ENCODE peak calls at places on chromosomes 4 and X, in six cellular contexts. J is tibial nerve, M is stomach, A is uterus, B is adrenal gland, F is esophagus squamous epithelium. Y is an unnamed sample.

GRCh38 chr4:108031427-108032083 is 41.9 kb downstream of the HADH start:
- DNase-seq in B (no peak), J (no peak), M (no peak), F (no peak), A (no peak), Y (no peak)

GRCh38 chr4:101865501-101866062 is 75.1 kb downstream of the BANK1 start:
- DNase-seq in B (no peak), J (no peak), F (no peak), A (no peak), M (no peak), Y (no peak)

GRCh38 chr4:87165886-87166285 is 54.5 kb downstream of the KLHL8 start:
- DNase-seq in A (no peak), M (no peak), J (no peak), F (no peak), B (no peak), Y (no peak)

GRCh38 chr4:88015659-88016295 is 8.3 kb downstream of the PKD2 start:
- DNase-seq in A (no peak), F (no peak), B (no peak), J (no peak), M (no peak), Y (no peak)

GRCh38 chr4:108725457-108725856 is 37.4 kb downstream of the ETNPPL start:
- DNase-seq in J (no peak), B (no peak), F (no peak), M (no peak), A (no peak), Y (no peak)

GRCh38 chrX:24494544-24495113 is 29.5 kb downstream of the PDK3 start:
- DNase-seq in J (no peak), F (no peak), B (peak), A (no peak), M (no peak), Y (no peak)

GRCh38 chr4:107977966-107978705 is 11.6 kb upstream of the HADH start:
- DNase-seq in F (no peak), B (no peak), A (no peak), M (no peak), J (no peak), Y (no peak)

GRCh38 chr4:73985528-73985852 is 2.5 kb downstream of the PPBP start:
- DNase-seq in A (no peak), J (no peak), F (no peak), B (no peak), M (no peak), Y (no peak)

GRCh38 chrX:103520391-103520790 is 1.1 kb upstream of the RAB40A start:
- DNase-seq in B (no peak), F (no peak), A (no peak), M (no peak), J (no peak), Y (no peak)

GRCh38 chr4:109406337-109406931 is 27.2 kb upstream of the SEC24B start:
- DNase-seq in B (peak), J (no peak), M (no peak), A (no peak), F (no peak), Y (no peak)

GRCh38 chr4:73962724-73963123 is 19.1 kb downstream of the PF4 start:
- DNase-seq in J (no peak), M (no peak), F (no peak), A (no peak), B (no peak), Y (no peak)

GRCh38 chr4:12411072-12411471 is 982.4 kb upstream of the HS3ST1 start:
- DNase-seq in J (no peak), A (no peak), M (no peak), B (no peak), F (no peak), Y (no peak)

GRCh38 chr4:73615613-73616012 is 4.6 kb downstream of the RASSF6 start:
- DNase-seq in J (no peak), B (no peak), M (no peak), F (no peak), A (no peak), Y (no peak)

GRCh38 chrX:45300638-45301037 is 100.0 kb upstream of the DIPK2B start:
- DNase-seq in B (no peak), A (no peak), M (no peak), J (no peak), F (no peak), Y (no peak)

GRCh38 chr4:20020049-20020448 is 231.7 kb upstream of the SLIT2 start:
- DNase-seq in A (no peak), B (no peak), M (no peak), F (no peak), J (no peak), Y (no peak)

GRCh38 chr4:47074836-47075235 is 43.5 kb downstream of the GABRB1 start:
- DNase-seq in F (no peak), J (no peak), M (no peak), A (no peak), B (no peak), Y (no peak)

GRCh38 chrX:110418857-110419249 is 60.2 kb downstream of the RTL9 start:
- DNase-seq in J (no peak), A (no peak), F (no peak), M (no peak), B (no peak), Y (no peak)

GRCh38 chr4:105978684-105979296 is 83.5 kb downstream of the NPNT start:
- DNase-seq in B (no peak), M (no peak), J (no peak), A (no peak), F (no peak), Y (no peak)

GRCh38 chr4:114277690-114278089 is 298.2 kb upstream of the ARSJ start:
- DNase-seq in J (no peak), M (no peak), B (no peak), F (no peak), A (no peak), Y (no peak)

GRCh38 chrX:149610511-149610910 is 15.4 kb upstream of the HSFX2 start:
- DNase-seq in J (no peak), F (no peak), A (no peak), B (no peak), M (no peak), Y (peak)

GRCh38 chrX:115892787-115893671 is 277.5 kb upstream of the AGTR2 start:
- DNase-seq in F (no peak), A (peak), M (peak), B (no peak), J (no peak), Y (no peak)

GRCh38 chr4:90757529-90757928 is 630.3 kb downstream of the CCSER1 start:
- DNase-seq in F (no peak), J (no peak), B (no peak), M (no peak), A (no peak), Y (no peak)

GRCh38 chr4:45944000-45944399 is 179.9 kb downstream of the GABRG1 start:
- DNase-seq in B (no peak), M (no peak), F (no peak), A (no peak), J (no peak), Y (no peak)

GRCh38 chr4:125765936-125766335 is 451.2 kb downstream of the FAT4 start:
- DNase-seq in F (no peak), B (no peak), A (no peak), M (no peak), J (no peak), Y (no peak)

GRCh38 chr4:3241905-3242304 is 7.1 kb upstream of the MSANTD1 start:
- DNase-seq in A (peak), M (no peak), F (no peak), B (no peak), J (no peak), Y (no peak)

GRCh38 chrX:115068896-115069295 is 51.5 kb upstream of the IL13RA2 start:
- DNase-seq in B (no peak), F (no peak), A (no peak), M (no peak), J (no peak), Y (no peak)

GRCh38 chr4:150176559-150176958 is 98.3 kb downstream of the DCLK2 start:
- DNase-seq in A (no peak), F (no peak), M (no peak), B (no peak), J (no peak), Y (no peak)

GRCh38 chrX:7706032-7706431 is 136.9 kb upstream of the VCX start:
- DNase-seq in J (no peak), M (no peak), F (no peak), A (no peak), B (no peak), Y (no peak)

GRCh38 chr4:77104405-77105292 is 28.9 kb upstream of the CCNI start:
- DNase-seq in B (peak), A (peak), M (peak), J (peak), F (no peak), Y (no peak)

GRCh38 chr4:89737888-89738287 is 99.1 kb downstream of the SNCA start:
- DNase-seq in A (no peak), F (no peak), J (no peak), M (no peak), B (no peak), Y (no peak)

GRCh38 chr4:76087007-76087769 is 12.7 kb downstream of the ART3 start:
- DNase-seq in M (peak), A (no peak), B (peak), F (no peak), J (no peak), Y (no peak)

GRCh38 chrX:118552501-118552900 is 56.9 kb downstream of the DOCK11 start:
- DNase-seq in F (no peak), M (no peak), J (no peak), B (peak), A (no peak), Y (no peak)

DNA sequence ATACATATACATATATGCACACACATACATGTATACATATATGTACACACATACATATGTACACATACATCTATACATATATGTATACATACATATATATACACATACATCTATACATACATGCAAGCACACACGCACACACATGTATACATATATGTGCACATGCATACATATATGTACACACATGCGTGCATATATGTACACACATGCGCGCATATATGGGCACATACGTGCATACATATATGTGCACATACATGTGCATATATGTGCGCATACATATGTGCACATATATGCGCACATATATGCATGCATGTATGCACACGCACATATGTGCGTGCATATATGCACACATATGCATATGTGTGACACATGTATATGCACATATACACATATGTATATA is 7.3 kb upstream of the MPC1L start:
- DNase-seq in F (no peak), M (no peak), B (no peak), A (no peak), J (no peak), Y (no peak)
- TF ChIP-seq POLR2A in F (no peak), M (no peak), B (no peak), A (no peak), J (no peak), Y (no peak)

GRCh38 chrX:119885554-119886428 is 9.9 kb upstream of the AKAP14 start:
- DNase-seq in J (no peak), B (peak), F (no peak), A (no peak), M (no peak), Y (no peak)

DNA sequence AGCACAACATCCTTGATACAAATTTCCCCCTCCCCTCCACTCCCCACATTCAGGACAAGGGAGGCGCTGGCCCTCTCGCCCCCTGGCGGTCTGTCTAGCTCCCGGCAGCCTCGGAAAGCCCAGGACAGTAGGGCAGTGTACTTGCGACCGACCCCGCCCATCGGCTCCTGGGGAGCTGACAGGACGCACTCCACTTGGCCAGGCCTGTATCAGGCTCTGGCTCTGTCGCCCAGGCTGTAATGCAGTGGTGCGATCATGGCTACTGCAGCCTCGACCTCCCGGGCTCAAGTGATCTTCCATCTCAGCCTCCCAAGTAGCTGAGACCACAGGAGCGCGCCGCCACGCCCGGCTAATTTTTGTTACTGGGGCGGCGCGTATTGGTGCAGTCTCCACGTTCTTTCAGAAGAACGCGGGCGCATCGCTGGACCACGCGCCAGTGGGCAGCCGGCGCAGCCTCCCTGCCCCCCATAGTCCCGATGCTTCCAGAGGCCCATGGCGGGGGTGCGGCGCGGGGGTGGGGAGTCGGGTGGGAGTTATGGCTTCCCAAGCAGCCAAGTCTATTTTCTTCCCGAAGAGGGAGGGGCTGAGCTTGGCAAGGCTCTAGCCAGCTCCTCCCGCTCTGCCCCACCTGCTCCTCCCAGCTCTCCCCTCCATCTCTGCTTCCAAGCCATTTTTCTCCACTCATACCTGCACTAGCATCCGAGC is 7.8 kb upstream of the AKAP14 start:
- DNase-seq in M (peak), A (peak), F (no peak), J (peak), B (peak), Y (no peak)
- H3K4me3 ChIP-seq in M (peak), A (no peak), F (peak), J (peak), B (no peak), Y (peak)

DNA sequence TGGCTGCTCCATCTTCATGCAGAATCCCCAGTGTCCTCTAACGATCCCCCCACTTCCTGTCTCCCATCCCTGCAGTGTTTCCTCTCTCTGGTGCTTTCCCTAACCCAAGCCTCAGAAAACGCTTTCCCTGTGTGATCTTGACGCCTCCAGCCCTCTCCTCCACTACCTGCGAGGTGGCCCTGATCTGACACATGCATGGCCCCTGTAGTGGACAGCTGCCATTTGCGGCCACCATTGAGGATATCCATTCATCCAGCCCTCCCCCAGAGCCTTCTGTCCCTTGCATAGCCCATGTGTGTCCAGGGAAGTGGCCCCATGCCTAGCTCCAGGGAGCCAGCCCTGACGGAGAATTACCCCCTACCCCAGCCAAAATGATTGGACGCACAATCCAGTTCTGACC is 3.1 kb downstream of the UBL4A start:
- DNase-seq in A (no peak), J (no peak), B (no peak), F (no peak), M (no peak), Y (no peak)
- TF ChIP-seq POLR2A in A (no peak), J (no peak), B (no peak), F (no peak), M (no peak), Y (no peak)

DNA sequence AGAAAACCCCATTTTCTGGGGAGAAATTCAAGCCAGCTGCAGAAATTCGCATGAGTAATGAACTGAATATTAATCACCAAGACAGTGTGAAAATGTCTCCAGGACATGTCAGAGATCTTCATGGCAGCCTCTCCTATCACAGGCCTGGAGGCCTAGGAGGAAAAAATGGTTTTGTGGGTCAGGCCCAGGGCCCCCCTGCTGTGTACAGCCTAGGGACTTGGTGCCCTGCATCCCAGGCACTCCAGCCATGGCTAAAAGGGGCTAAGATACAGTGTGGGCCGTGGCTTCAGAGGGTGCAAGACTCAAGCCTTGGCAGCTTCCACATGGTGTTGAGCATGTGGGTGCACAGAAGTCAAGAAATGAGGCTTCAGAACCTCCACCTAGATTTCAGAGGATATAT is 185.9 kb upstream of the GATB start:
- DNase-seq in A (no peak), M (no peak), J (no peak), F (no peak), B (no peak), Y (no peak)
- H3K4me3 ChIP-seq in A (no peak), M (no peak), J (no peak), F (no peak), B (no peak), Y (no peak)

GRCh38 chr4:70724463-70724862 is 2.7 kb downstream of the RUFY3 start:
- DNase-seq in M (no peak), F (no peak), A (no peak), J (no peak), B (no peak), Y (no peak)

GRCh38 chr4:70722199-70722791 is 531 bp downstream of the RUFY3 start:
- DNase-seq in M (no peak), B (peak), A (peak), F (no peak), J (no peak), Y (no peak)

GRCh38 chr4:70725633-70726032 is 3.9 kb downstream of the RUFY3 start:
- DNase-seq in A (no peak), B (no peak), F (no peak), J (no peak), M (no peak), Y (no peak)

GRCh38 chr4:70718811-70719604 is 2.8 kb upstream of the RUFY3 start:
- DNase-seq in B (no peak), A (no peak), M (no peak), J (no peak), F (no peak), Y (no peak)

DNA sequence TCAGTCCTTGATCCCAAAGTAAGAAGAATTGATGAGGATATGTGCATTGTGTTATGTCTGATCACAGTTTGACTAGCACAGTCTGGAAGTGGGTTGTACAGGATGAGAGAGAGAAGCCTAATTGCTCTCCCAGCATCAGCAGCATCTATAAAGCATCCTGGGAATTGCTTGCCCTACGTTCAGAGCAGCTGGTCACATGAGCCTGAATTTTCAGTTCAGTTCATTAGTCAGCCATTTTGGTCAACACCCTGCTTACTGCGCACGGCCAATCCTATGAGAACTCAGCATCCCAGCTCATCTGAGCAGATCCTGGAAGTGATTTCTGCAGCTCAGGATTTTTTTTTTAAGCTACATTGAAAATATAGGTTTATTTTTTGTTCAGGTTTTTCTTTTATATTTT is at the start of gene RUFY3:
- DNase-seq in B (peak), J (peak), F (no peak), A (peak), M (no peak), Y (no peak)
- TF ChIP-seq POLR2A in B (peak), J (no peak), F (no peak), A (no peak), M (no peak), Y (no peak)

GRCh38 chr4:48193096-48193836 is 59.2 kb upstream of the TXK start:
- DNase-seq in B (no peak), J (no peak), A (no peak), M (no peak), F (no peak), Y (no peak)
- H3K4me3 ChIP-seq in B (no peak), J (no peak), A (no peak), M (no peak), F (no peak), Y (no peak)

DNA sequence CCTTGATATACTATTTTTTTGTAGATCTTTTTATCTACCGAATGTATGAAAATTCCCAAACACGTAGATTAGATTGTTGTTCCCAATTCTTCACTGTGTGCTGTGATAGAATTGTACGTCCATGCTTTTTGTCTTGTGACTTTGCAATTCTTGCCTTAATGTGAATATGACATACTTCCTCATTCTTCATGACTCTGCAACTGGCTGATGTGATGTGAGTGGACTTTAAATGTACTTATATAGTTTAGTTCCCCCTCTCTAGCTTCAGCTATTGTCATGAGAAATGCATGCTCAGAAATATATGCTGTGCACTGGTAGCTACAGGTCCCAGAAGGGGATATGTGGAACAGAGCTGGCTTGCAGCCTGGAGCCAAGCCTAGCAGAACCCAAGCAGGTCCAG is 89.4 kb downstream of the FTHL17 start:
- DNase-seq in M (no peak), A (no peak), B (no peak), F (no peak), J (no peak), Y (no peak)
- TF ChIP-seq POLR2A in M (no peak), A (no peak), B (no peak), F (no peak), J (no peak), Y (no peak)

DNA sequence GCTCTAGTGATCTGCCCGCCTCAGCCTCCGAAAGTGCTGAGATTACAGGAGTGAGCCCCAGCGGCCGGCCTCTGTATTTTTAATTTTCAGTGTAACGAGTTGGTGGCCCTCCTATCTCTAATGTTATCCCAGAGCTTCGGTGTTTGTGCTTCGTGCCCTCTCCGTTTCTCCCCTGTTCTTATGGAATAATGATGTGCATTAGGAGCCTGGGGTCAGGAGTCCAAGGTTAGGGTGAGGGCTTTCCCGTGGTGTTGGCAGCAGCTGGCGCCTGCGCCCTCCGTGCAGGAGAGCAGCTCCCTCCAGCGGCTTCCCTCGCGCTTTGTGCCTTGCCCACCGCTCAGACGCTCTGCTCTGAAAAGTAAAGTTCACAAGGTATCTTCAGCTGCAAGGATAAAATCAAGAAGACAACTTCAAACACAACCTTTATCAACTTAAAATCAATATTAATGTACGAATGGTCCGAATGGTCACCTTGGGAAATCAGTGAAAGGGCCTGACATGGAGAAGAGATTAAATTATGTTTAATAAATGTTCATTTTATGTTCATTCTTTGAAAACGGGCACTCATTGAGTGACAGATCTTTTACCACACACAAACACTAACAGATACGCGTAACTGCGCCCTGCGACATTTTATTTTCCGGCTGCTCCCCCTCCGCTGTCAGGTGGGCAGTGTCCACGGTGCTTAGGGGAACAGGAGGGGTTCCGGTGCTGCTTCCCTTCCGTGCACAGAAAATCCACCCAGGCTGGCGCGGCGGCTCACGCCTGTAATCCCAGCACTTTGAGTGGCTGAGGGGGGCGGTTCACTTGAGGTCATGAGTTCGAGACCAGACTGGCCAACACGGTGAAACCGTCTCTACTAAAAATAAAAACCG is 62.4 kb downstream of the TRAPPC11 start:
- DNase-seq in B (peak), A (peak), M (peak), F (no peak), J (no peak), Y (no peak)
- H3K4me3 ChIP-seq in B (no peak), A (peak), M (peak), F (peak), J (peak), Y (peak)